ENCODE peak calls at places on chromosomes 16 and 17, in six cellular contexts. One of them, this sample, is unnamed.

GRCh38 chr17:77961741-77962140 is 3.2 kb downstream of the TNRC6C start:
- DNase-seq in lung: no peak
- DNase-seq in body of pancreas: no peak
- DNase-seq in IMR-90: peak
- DNase-seq in fibroblast of mammary gland: no peak
- DNase-seq in HFF-Myc: no peak
- DNase-seq in this sample: no peak

GRCh38 chr16:87826798-87827587 is 42.3 kb downstream of the SLC7A5 start:
- DNase-seq in lung: no peak
- DNase-seq in body of pancreas: no peak
- DNase-seq in IMR-90: no peak
- DNase-seq in fibroblast of mammary gland: no peak
- DNase-seq in HFF-Myc: no peak
- DNase-seq in this sample: no peak

GRCh38 chr17:78873519-78874340 is 29.3 kb downstream of the CEP295NL start:
- DNase-seq in lung: no peak
- DNase-seq in body of pancreas: peak
- DNase-seq in IMR-90: peak
- DNase-seq in fibroblast of mammary gland: peak
- DNase-seq in HFF-Myc: peak
- DNase-seq in this sample: no peak

GRCh38 chr17:81097134-81097942 is 62.4 kb downstream of the BAIAP2 start:
- DNase-seq in lung: peak
- DNase-seq in body of pancreas: peak
- DNase-seq in IMR-90: peak
- DNase-seq in fibroblast of mammary gland: peak
- DNase-seq in HFF-Myc: no peak
- DNase-seq in this sample: peak

GRCh38 chr16:2867987-2868789 is 10.2 kb upstream of the PRSS22 start:
- DNase-seq in lung: peak
- DNase-seq in body of pancreas: peak
- DNase-seq in IMR-90: peak
- DNase-seq in fibroblast of mammary gland: peak
- DNase-seq in HFF-Myc: peak
- DNase-seq in this sample: peak

GRCh38 chr16:31536804-31537361 is 9.2 kb downstream of the AHSP start:
- DNase-seq in lung: no peak
- DNase-seq in body of pancreas: peak
- DNase-seq in IMR-90: no peak
- DNase-seq in fibroblast of mammary gland: no peak
- DNase-seq in HFF-Myc: no peak
- DNase-seq in this sample: no peak

GRCh38 chr17:83081561-83082201 is 2.3 kb downstream of the METRNL start:
- DNase-seq in lung: no peak
- DNase-seq in body of pancreas: peak
- DNase-seq in IMR-90: peak
- DNase-seq in fibroblast of mammary gland: peak
- DNase-seq in HFF-Myc: no peak
- DNase-seq in this sample: peak

GRCh38 chr17:77555741-77556291 is 402.7 kb upstream of the TNRC6C start:
- DNase-seq in lung: peak
- DNase-seq in body of pancreas: peak
- DNase-seq in IMR-90: no peak
- DNase-seq in fibroblast of mammary gland: peak
- DNase-seq in HFF-Myc: no peak
- DNase-seq in this sample: no peak

GRCh38 chr16:1784977-1785845 is 2.5 kb downstream of the NUBP2 start:
- DNase-seq in lung: no peak
- DNase-seq in body of pancreas: peak
- DNase-seq in IMR-90: no peak
- DNase-seq in fibroblast of mammary gland: no peak
- DNase-seq in HFF-Myc: no peak
- DNase-seq in this sample: no peak

GRCh38 chr16:49350265-49351103 is 23.1 kb upstream of the C16orf78 start:
- DNase-seq in lung: peak
- DNase-seq in body of pancreas: peak
- DNase-seq in IMR-90: peak
- DNase-seq in fibroblast of mammary gland: peak
- DNase-seq in HFF-Myc: peak
- DNase-seq in this sample: no peak

GRCh38 chr16:76265434-76266045 is 11.7 kb upstream of the CNTNAP4 start:
- DNase-seq in lung: no peak
- DNase-seq in body of pancreas: peak
- DNase-seq in IMR-90: peak
- DNase-seq in fibroblast of mammary gland: peak
- DNase-seq in HFF-Myc: no peak
- DNase-seq in this sample: no peak

GRCh38 chr17:7897773-7898172 is 9.2 kb downstream of the CHD3 start:
- DNase-seq in lung: no peak
- DNase-seq in body of pancreas: no peak
- DNase-seq in IMR-90: peak
- DNase-seq in fibroblast of mammary gland: peak
- DNase-seq in HFF-Myc: no peak
- DNase-seq in this sample: no peak

DNA sequence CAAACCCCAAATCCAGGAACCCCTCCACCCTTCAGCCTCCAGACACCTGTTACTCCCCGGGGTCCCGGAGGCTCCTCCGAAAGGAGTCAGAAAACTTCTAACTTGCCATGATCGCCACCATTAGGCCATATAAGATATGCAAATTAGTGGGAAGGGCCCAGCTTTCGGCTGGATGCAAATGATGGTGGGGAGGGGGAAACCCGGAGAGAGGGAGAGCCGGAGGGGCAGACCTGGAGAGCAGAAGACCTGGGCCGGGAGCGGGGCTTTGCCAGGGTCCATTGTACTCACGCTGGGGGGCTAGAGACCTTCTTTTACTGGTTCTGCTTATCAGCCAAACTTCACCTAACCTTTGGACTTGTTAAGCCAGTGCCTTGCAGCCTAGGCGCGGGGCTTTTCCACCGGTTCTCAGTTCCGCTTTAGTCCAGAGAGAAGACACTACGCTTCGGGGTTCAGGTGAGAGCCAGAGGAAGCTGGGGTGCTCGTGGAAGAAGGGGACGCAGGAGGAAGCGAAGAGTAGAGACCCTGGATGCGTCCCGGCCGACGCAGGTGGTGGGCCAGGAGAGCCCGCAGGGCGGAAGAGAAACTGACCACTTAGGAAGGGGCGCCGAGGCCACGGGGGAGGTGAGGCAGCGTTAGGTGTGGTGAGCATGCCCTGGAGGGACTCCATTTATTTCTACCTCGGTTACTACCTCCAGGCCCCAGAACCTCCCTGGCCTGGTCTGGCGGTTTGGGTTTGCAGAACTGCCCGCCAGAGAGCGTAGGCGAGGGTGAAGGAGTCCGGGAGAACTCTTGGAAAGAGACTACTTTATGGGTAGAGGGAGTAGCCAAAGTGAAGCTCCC is at the start of gene HNF1B:
- DNase-seq in lung: peak
- DNase-seq in body of pancreas: peak
- DNase-seq in IMR-90: no peak
- DNase-seq in fibroblast of mammary gland: no peak
- DNase-seq in HFF-Myc: no peak
- DNase-seq in this sample: no peak
- TF ChIP-seq CTCF in lung: no peak
- TF ChIP-seq CTCF in body of pancreas: no peak
- TF ChIP-seq CTCF in IMR-90: no peak
- TF ChIP-seq CTCF in fibroblast of mammary gland: no peak
- TF ChIP-seq CTCF in HFF-Myc: no peak
- TF ChIP-seq CTCF in this sample: peak

GRCh38 chr16:4352843-4353242 is 1.7 kb upstream of the PAM16 start:
- DNase-seq in lung: no peak
- DNase-seq in body of pancreas: no peak
- DNase-seq in IMR-90: no peak
- DNase-seq in fibroblast of mammary gland: no peak
- DNase-seq in HFF-Myc: no peak
- DNase-seq in this sample: no peak
- TF ChIP-seq CTCF in lung: no peak
- TF ChIP-seq CTCF in body of pancreas: no peak
- TF ChIP-seq CTCF in IMR-90: no peak
- TF ChIP-seq CTCF in fibroblast of mammary gland: no peak
- TF ChIP-seq CTCF in HFF-Myc: no peak
- TF ChIP-seq CTCF in this sample: no peak

GRCh38 chr17:41534899-41535546 is 6.9 kb upstream of the KRT19 start:
- DNase-seq in lung: no peak
- DNase-seq in body of pancreas: no peak
- DNase-seq in IMR-90: no peak
- DNase-seq in fibroblast of mammary gland: no peak
- DNase-seq in HFF-Myc: no peak
- DNase-seq in this sample: no peak
- TF ChIP-seq CTCF in lung: no peak
- TF ChIP-seq CTCF in body of pancreas: no peak
- TF ChIP-seq CTCF in IMR-90: no peak
- TF ChIP-seq CTCF in fibroblast of mammary gland: no peak
- TF ChIP-seq CTCF in HFF-Myc: no peak
- TF ChIP-seq CTCF in this sample: no peak

GRCh38 chr16:18984425-18985005 is 781 bp downstream of the TMC7 start:
- DNase-seq in lung: no peak
- DNase-seq in body of pancreas: no peak
- DNase-seq in IMR-90: no peak
- DNase-seq in fibroblast of mammary gland: no peak
- DNase-seq in HFF-Myc: no peak
- DNase-seq in this sample: no peak

GRCh38 chr16:18979936-18980335 is 3.8 kb upstream of the TMC7 start:
- DNase-seq in lung: no peak
- DNase-seq in body of pancreas: peak
- DNase-seq in IMR-90: no peak
- DNase-seq in fibroblast of mammary gland: no peak
- DNase-seq in HFF-Myc: no peak
- DNase-seq in this sample: no peak

DNA sequence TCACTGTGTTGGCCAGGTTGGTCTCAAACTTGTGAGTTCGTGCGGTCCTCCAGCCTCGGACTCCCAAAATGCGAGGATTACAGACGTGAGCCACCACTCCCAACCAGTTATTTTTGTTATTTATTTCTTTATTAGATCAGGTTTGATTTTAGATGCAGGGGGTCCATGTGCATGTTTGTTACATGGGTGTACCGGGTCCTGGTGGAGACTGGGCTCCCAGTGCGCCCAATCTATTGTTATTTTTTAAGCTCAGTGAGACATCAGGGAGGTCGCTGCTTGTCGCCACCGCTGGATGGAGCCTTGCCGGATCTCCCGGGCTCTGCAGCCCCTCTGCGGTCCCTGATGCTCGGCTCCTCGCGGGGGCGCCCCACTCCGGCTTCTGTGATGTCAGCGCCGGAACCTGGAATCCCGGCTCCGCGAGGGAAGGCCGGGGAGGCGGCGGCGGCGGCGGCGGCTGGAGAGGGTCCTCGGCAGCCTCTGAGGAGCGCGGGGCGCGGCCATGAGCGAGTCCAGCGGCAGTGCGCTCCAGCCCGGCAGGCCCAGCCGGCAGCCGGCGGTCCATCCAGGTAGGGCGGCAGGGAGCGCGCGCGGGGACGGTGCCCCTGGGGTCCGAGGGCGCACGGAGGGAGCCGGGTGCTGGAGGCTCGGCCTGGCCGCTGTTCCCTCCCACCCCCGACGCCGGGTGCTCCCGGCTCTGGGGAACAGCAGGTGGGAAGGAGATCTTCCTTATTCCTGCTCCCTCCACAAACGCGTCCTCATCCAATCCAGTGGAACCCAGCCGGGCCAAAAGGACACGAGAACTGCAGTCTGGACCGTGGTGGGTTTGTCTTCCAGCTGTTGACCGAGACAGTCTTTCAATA is at the start of gene TMC7:
- DNase-seq in lung: peak
- DNase-seq in body of pancreas: peak
- DNase-seq in IMR-90: peak
- DNase-seq in fibroblast of mammary gland: peak
- DNase-seq in HFF-Myc: peak
- DNase-seq in this sample: no peak
- TF ChIP-seq CTCF in lung: peak
- TF ChIP-seq CTCF in body of pancreas: peak
- TF ChIP-seq CTCF in IMR-90: peak
- TF ChIP-seq CTCF in fibroblast of mammary gland: peak
- TF ChIP-seq CTCF in HFF-Myc: peak
- TF ChIP-seq CTCF in this sample: peak